ENCODE peak calls at places on chromosome 10, in seven cellular contexts. One of them, this sample, is unnamed.

GRCh38 chr10:79381804-79382221 is 34.5 kb downstream of the PPIF start:
- DNase-seq in tibial nerve: no peak
- DNase-seq in stomach: peak
- DNase-seq in K562: no peak
- DNase-seq in H1: no peak
- DNase-seq in suprapubic skin: peak
- DNase-seq in A549: peak
- DNase-seq in this sample: peak

GRCh38 chr10:839550-840205 is 91.8 kb downstream of the LARP4B start:
- DNase-seq in tibial nerve: no peak
- DNase-seq in stomach: no peak
- DNase-seq in K562: no peak
- DNase-seq in H1: no peak
- DNase-seq in suprapubic skin: no peak
- DNase-seq in A549: no peak
- DNase-seq in this sample: no peak

GRCh38 chr10:7373039-7373438 is 37.8 kb downstream of the SFMBT2 start:
- DNase-seq in tibial nerve: no peak
- DNase-seq in stomach: no peak
- DNase-seq in K562: no peak
- DNase-seq in H1: no peak
- DNase-seq in suprapubic skin: no peak
- DNase-seq in A549: no peak
- DNase-seq in this sample: no peak

GRCh38 chr10:45144666-45145065 is 143.9 kb downstream of the ZNF22 start:
- DNase-seq in tibial nerve: no peak
- DNase-seq in stomach: no peak
- DNase-seq in K562: no peak
- DNase-seq in H1: no peak
- DNase-seq in suprapubic skin: no peak
- DNase-seq in A549: no peak
- DNase-seq in this sample: no peak

GRCh38 chr10:35903021-35903420 is 260.9 kb upstream of the FZD8 start:
- DNase-seq in tibial nerve: no peak
- DNase-seq in stomach: no peak
- DNase-seq in K562: no peak
- DNase-seq in H1: no peak
- DNase-seq in suprapubic skin: no peak
- DNase-seq in A549: no peak
- DNase-seq in this sample: no peak

GRCh38 chr10:90930971-90931841 is 10.3 kb upstream of the ANKRD1 start:
- DNase-seq in tibial nerve: no peak
- DNase-seq in stomach: no peak
- DNase-seq in K562: no peak
- DNase-seq in H1: peak
- DNase-seq in suprapubic skin: no peak
- DNase-seq in A549: peak
- DNase-seq in this sample: no peak

GRCh38 chr10:119335671-119336353 is 128.4 kb downstream of the GRK5 start:
- DNase-seq in tibial nerve: no peak
- DNase-seq in stomach: no peak
- DNase-seq in K562: no peak
- DNase-seq in H1: no peak
- DNase-seq in suprapubic skin: no peak
- DNase-seq in A549: no peak
- DNase-seq in this sample: no peak

GRCh38 chr10:133438711-133439273 is 14.4 kb upstream of the SPRN start:
- DNase-seq in tibial nerve: no peak
- DNase-seq in stomach: no peak
- DNase-seq in K562: peak
- DNase-seq in H1: no peak
- DNase-seq in suprapubic skin: peak
- DNase-seq in A549: peak
- DNase-seq in this sample: no peak

GRCh38 chr10:47141349-47141748 is 158.6 kb upstream of the GDF10 start:
- DNase-seq in tibial nerve: no peak
- DNase-seq in stomach: no peak
- DNase-seq in K562: no peak
- DNase-seq in H1: no peak
- DNase-seq in suprapubic skin: no peak
- DNase-seq in A549: no peak
- DNase-seq in this sample: no peak

GRCh38 chr10:3814832-3815209 is 29.8 kb upstream of the KLF6 start:
- DNase-seq in tibial nerve: no peak
- DNase-seq in stomach: no peak
- DNase-seq in K562: no peak
- DNase-seq in H1: no peak
- DNase-seq in suprapubic skin: no peak
- DNase-seq in A549: no peak
- DNase-seq in this sample: no peak

GRCh38 chr10:52539463-52539862 is 225.4 kb downstream of the DKK1 start:
- DNase-seq in tibial nerve: no peak
- DNase-seq in stomach: no peak
- DNase-seq in K562: no peak
- DNase-seq in H1: no peak
- DNase-seq in suprapubic skin: no peak
- DNase-seq in A549: peak
- DNase-seq in this sample: no peak

GRCh38 chr10:18554479-18554878 is 96.9 kb downstream of the NSUN6 start:
- DNase-seq in tibial nerve: no peak
- DNase-seq in stomach: no peak
- DNase-seq in K562: no peak
- DNase-seq in H1: no peak
- DNase-seq in suprapubic skin: no peak
- DNase-seq in A549: no peak
- DNase-seq in this sample: no peak

GRCh38 chr10:64115913-64116643 is 594.9 kb downstream of the REEP3 start:
- DNase-seq in tibial nerve: no peak
- DNase-seq in stomach: no peak
- DNase-seq in K562: peak
- DNase-seq in H1: no peak
- DNase-seq in suprapubic skin: no peak
- DNase-seq in A549: peak
- DNase-seq in this sample: peak

GRCh38 chr10:56370217-56371113 is 9.4 kb upstream of the ZWINT start:
- DNase-seq in tibial nerve: no peak
- DNase-seq in stomach: no peak
- DNase-seq in K562: peak
- DNase-seq in H1: no peak
- DNase-seq in suprapubic skin: no peak
- DNase-seq in A549: peak
- DNase-seq in this sample: no peak

GRCh38 chr10:3372284-3372683 is 199.7 kb upstream of the PITRM1 start:
- DNase-seq in tibial nerve: no peak
- DNase-seq in stomach: no peak
- DNase-seq in K562: no peak
- DNase-seq in H1: no peak
- DNase-seq in suprapubic skin: no peak
- DNase-seq in A549: no peak
- DNase-seq in this sample: no peak

GRCh38 chr10:96376483-96376882 is 17.7 kb upstream of the OPALIN start:
- DNase-seq in tibial nerve: no peak
- DNase-seq in stomach: no peak
- DNase-seq in K562: no peak
- DNase-seq in H1: no peak
- DNase-seq in suprapubic skin: no peak
- DNase-seq in A549: no peak
- DNase-seq in this sample: no peak

GRCh38 chr10:35640474-35640873 is 1.6 kb downstream of the FZD8 start:
- DNase-seq in tibial nerve: peak
- DNase-seq in stomach: peak
- DNase-seq in K562: peak
- DNase-seq in H1: no peak
- DNase-seq in suprapubic skin: no peak
- DNase-seq in A549: peak
- DNase-seq in this sample: peak

GRCh38 chr10:13834581-13835286 is 248.0 kb downstream of the PRPF18 start:
- DNase-seq in tibial nerve: no peak
- DNase-seq in stomach: peak
- DNase-seq in K562: no peak
- DNase-seq in H1: no peak
- DNase-seq in suprapubic skin: peak
- DNase-seq in A549: no peak
- DNase-seq in this sample: peak
- TF ChIP-seq EP300 in tibial nerve: peak
- TF ChIP-seq EP300 in stomach: no peak
- TF ChIP-seq EP300 in K562: no peak
- TF ChIP-seq EP300 in H1: no peak
- TF ChIP-seq EP300 in suprapubic skin: no peak
- TF ChIP-seq EP300 in A549: no peak
- TF ChIP-seq EP300 in this sample: no peak

DNA sequence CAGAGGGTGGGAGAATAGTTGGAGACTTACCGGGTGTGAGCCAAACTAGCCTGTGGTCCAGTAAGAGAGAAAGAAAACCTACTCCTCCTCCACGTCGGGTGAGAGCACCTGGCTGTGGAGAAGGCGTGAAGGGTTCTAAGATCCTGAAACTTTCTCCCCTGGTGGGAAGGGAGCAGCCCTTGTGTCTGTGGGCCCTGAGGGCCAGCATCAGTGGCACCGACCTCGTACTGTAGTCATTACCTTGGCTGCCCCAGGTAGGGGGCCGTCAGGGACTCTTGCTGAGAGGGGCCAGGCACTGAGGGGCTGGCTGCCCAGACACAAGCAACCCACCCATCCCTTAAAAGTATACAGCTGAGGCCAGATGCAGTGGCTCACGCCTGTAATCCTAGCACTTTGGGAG is 69.5 kb upstream of the LOXL4 start:
- DNase-seq in tibial nerve: no peak
- DNase-seq in stomach: no peak
- DNase-seq in K562: no peak
- DNase-seq in H1: no peak
- DNase-seq in suprapubic skin: no peak
- DNase-seq in A549: no peak
- DNase-seq in this sample: no peak
- H3K27ac ChIP-seq in tibial nerve: no peak
- H3K27ac ChIP-seq in stomach: no peak
- H3K27ac ChIP-seq in K562: no peak
- H3K27ac ChIP-seq in H1: no peak
- H3K27ac ChIP-seq in suprapubic skin: no peak
- H3K27ac ChIP-seq in A549: no peak
- H3K27ac ChIP-seq in this sample: no peak

GRCh38 chr10:60733826-60734225 is 44.5 kb upstream of the CDK1 start:
- DNase-seq in tibial nerve: no peak
- DNase-seq in stomach: no peak
- DNase-seq in K562: no peak
- DNase-seq in H1: no peak
- DNase-seq in suprapubic skin: no peak
- DNase-seq in A549: no peak
- DNase-seq in this sample: no peak
- H3K4me3 ChIP-seq in tibial nerve: peak
- H3K4me3 ChIP-seq in stomach: peak
- H3K4me3 ChIP-seq in K562: no peak
- H3K4me3 ChIP-seq in H1: peak
- H3K4me3 ChIP-seq in suprapubic skin: peak
- H3K4me3 ChIP-seq in A549: peak
- H3K4me3 ChIP-seq in this sample: peak

GRCh38 chr10:76352300-76352699 is 920.9 kb downstream of the LRMDA start:
- DNase-seq in tibial nerve: no peak
- DNase-seq in stomach: no peak
- DNase-seq in K562: peak
- DNase-seq in H1: no peak
- DNase-seq in suprapubic skin: no peak
- DNase-seq in A549: peak
- DNase-seq in this sample: no peak
- TF ChIP-seq EP300 in tibial nerve: no peak
- TF ChIP-seq EP300 in stomach: no peak
- TF ChIP-seq EP300 in K562: no peak
- TF ChIP-seq EP300 in H1: no peak
- TF ChIP-seq EP300 in suprapubic skin: no peak
- TF ChIP-seq EP300 in A549: no peak
- TF ChIP-seq EP300 in this sample: no peak

DNA sequence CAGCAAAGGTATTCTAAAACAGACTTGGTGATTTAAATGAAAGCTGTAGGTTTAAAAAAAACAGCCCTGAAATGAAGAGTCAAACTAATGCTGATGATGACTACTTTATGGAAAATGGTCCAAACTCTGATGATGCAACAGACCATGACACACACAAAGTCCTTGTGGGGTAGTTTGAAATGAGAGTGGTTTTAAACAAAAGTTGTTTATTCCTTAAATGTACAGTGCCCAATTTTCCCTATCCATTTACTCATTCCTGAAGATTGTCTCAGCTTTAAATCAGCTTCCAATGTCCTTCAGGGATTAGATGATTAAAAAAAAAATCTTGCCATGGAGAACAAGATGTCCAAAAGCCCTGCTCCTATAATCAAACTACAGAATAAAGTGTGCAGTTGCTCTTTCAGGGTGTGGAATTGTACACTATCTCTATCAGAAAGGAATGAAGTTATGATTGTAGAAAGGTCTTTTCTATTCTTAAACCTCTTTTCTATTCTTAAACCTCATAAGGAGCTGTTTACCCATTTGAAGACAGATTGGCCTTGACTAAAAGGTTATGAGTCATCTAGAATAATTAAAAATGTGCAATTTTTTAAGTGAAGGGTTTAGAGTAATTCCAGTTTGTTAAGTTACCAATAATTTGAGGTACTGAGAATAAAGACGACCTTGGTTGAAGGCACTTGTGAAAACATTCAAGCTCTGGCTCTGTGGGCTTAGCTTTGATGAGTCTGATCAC is 70.2 kb upstream of the ITGA8 start:
- DNase-seq in tibial nerve: no peak
- DNase-seq in stomach: no peak
- DNase-seq in K562: no peak
- DNase-seq in H1: no peak
- DNase-seq in suprapubic skin: no peak
- DNase-seq in A549: no peak
- DNase-seq in this sample: no peak
- H3K27ac ChIP-seq in tibial nerve: no peak
- H3K27ac ChIP-seq in stomach: peak
- H3K27ac ChIP-seq in K562: no peak
- H3K27ac ChIP-seq in H1: no peak
- H3K27ac ChIP-seq in suprapubic skin: peak
- H3K27ac ChIP-seq in A549: no peak
- H3K27ac ChIP-seq in this sample: peak

This sample was measured in transverse colon.